ENCODE peak calls at places on chromosomes 6 and 20, in five cellular contexts. I is adipocyte; G is heart left ventricle; V is kidney; F is CD8-positive, alpha-beta T cell. J is an unnamed sample. For H3K9me3, the result is how much of the 10 kb centered on the place peaks cover.

GRCh38 chr6:90442366-90442765 is 144.5 kb downstream of the MAP3K7 start:
- DNase-seq in I (peak), G (no peak), V (no peak), F (no peak), J (no peak)

GRCh38 chr6:137707590-137708360 is 159.3 kb upstream of the TNFAIP3 start:
- DNase-seq in I (peak), G (peak), V (no peak), F (peak), J (no peak)

GRCh38 chr6:129894904-129895303 is 33.8 kb upstream of the TMEM244 start:
- DNase-seq in I (no peak), G (no peak), V (no peak), F (no peak), J (peak)

GRCh38 chr6:149335924-149336323 is 18.4 kb downstream of the TAB2 start:
- DNase-seq in I (peak), G (no peak), V (no peak), F (no peak), J (no peak)

GRCh38 chr6:65110031-65110430 is 597.0 kb downstream of the EYS start:
- DNase-seq in I (no peak), G (no peak), V (no peak), F (no peak), J (no peak)

GRCh38 chr6:46243754-46244153 is 73.0 kb upstream of the ENPP5 start:
- DNase-seq in I (no peak), G (no peak), V (no peak), F (no peak), J (no peak)

GRCh38 chr6:38310061-38310460 is 329.7 kb downstream of the BTBD9 start:
- DNase-seq in I (no peak), G (no peak), V (no peak), F (no peak), J (peak)

GRCh38 chr6:116971959-116972358 is 94.9 kb downstream of the RFX6 start:
- DNase-seq in I (peak), G (no peak), V (no peak), F (no peak), J (no peak)

GRCh38 chr20:8021541-8022269 is 2.1 kb upstream of the TMX4 start:
- DNase-seq in I (peak), G (no peak), V (no peak), F (no peak), J (no peak)

GRCh38 chr20:38673731-38674177 is 50.5 kb upstream of the SLC32A1 start:
- DNase-seq in I (peak), G (no peak), V (no peak), F (no peak), J (no peak)

DNA sequence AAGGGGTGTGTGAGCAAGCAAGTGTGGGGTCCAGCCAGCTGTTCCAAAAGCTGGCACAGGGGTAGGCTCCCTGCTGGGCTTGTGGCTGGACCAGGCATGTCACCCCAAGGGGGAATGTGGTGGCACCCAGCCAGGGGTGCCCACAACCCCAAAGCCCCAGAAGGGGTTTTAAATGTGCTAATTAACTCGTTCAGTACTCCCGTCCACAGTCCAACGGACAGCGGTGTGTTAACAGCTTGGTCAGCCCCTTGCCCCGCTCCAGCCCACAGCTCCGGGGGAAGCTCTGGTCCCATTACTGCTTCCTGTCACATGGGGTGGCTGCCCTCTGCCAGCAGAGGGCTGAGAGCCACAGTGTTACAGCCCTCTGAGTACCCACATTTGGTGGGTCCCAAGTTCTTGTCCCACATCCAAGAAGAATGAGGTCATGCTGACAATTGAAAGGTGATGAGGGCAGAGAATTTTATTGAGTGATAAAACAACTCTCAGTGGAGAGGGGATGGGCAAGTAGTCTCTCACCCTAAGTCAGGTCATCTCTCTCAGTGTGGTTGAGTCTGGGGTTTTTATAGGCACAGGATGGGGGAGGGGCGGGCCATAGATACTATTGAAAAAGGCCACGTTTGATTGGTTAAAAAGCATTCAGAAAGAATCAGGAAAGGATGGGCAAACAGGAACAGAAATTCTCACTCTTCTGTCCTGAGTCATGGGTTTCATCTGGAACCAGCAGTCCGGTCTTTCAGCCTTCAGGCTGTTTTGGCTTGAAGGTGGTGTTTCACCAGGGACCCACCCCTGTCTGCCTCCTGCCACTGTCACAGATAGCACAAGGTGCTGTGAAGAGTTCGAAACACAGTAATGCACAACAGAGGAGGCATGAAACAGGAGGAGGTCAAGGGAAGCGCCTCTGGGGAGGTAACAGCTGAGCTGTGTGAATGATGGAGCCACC is 238.5 kb downstream of the NFATC2 start:
- DNase-seq in I (no peak), G (no peak), V (no peak), F (no peak), J (no peak)
- H3K9me3 ChIP-seq in I (under half), G (under half), V (under half), F (under half), J (under half)

GRCh38 chr6:70152786-70153185 is 150.1 kb downstream of the COL9A1 start:
- DNase-seq in I (no peak), G (no peak), V (no peak), F (no peak), J (no peak)

GRCh38 chr6:70151616-70152015 is 151.3 kb downstream of the COL9A1 start:
- DNase-seq in I (no peak), G (no peak), V (no peak), F (no peak), J (no peak)

GRCh38 chr6:70150521-70150920 is 152.4 kb downstream of the COL9A1 start:
- DNase-seq in I (no peak), G (no peak), V (no peak), F (no peak), J (no peak)

GRCh38 chr6:70145178-70145577 is 157.7 kb downstream of the COL9A1 start:
- DNase-seq in I (no peak), G (no peak), V (no peak), F (no peak), J (no peak)

DNA sequence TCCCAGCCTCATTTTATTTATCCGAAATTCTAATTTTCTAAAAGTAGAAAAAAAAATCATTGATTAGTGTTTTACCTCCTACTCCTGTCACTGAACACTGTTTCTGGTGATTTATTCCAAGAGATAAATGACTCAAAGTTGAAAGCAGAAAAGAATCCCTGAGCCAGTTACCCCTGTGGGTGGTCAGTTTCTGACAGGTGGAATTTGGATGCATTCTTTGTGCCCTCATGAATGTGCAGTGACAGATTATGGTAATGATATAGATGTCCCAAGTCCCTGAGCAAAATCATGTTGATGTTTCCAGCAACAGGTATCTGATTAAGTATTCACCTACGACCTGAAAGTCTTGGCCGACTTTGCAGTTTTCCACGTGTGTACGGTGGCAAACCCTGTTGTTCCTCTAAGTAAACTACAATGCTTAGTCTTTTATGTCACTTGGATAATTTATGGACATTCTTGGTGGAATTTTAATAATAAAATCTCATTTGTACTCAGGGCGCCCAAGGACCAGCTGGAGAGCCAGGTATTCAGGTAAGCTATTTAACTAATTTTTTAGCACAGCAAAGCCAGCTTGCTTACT is 153.6 kb downstream of the COL9A1 start:
- DNase-seq in I (no peak), G (no peak), V (no peak), F (no peak), J (no peak)
- H3K9me3 ChIP-seq in I (under half), G (under half), V (under half), F (under half), J (under half)

GRCh38 chr20:56175884-56176283 is 72.6 kb upstream of the MC3R start:
- DNase-seq in I (no peak), G (no peak), V (no peak), F (no peak), J (no peak)

GRCh38 chr20:56178219-56178618 is 70.3 kb upstream of the MC3R start:
- DNase-seq in I (no peak), G (no peak), V (no peak), F (no peak), J (no peak)

GRCh38 chr20:56179051-56179450 is 69.5 kb upstream of the MC3R start:
- DNase-seq in I (no peak), G (no peak), V (no peak), F (no peak), J (no peak)

DNA sequence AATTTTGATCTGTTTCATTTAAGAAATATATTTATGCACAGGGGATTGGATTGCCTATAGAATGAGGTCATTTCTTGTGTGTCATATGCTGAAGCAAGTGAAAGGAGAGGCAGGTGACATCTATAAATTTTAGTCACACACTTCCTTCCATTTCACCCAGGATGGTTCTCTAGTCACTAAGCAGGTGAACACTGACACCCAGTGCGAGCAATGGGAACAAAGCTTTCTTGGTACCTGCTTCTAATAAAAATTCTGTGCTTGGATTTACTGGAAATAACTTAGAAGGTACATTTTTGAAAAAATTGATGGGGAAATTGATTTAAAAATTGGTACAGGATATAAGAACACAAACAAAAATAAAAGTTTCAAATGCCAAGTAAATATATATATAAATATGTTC is 66.9 kb upstream of the MC3R start:
- DNase-seq in I (no peak), G (no peak), V (no peak), F (no peak), J (no peak)
- H3K9me3 ChIP-seq in I (under half), G (under half), V (under half), F (under half), J (under half)

GRCh38 chr20:16011061-16011460 is 562.2 kb downstream of the KIF16B start:
- DNase-seq in I (no peak), G (no peak), V (no peak), F (no peak), J (no peak)
- H3K9me3 ChIP-seq in I (under half), G (under half), V (under half), F (under half), J (under half)

GRCh38 chr6:121460170-121460569 is 24.7 kb downstream of the GJA1 start:
- DNase-seq in I (no peak), G (no peak), V (no peak), F (no peak), J (no peak)
- H3K9me3 ChIP-seq in I (under half), G (under half), V (under half), F (under half), J (under half)

DNA sequence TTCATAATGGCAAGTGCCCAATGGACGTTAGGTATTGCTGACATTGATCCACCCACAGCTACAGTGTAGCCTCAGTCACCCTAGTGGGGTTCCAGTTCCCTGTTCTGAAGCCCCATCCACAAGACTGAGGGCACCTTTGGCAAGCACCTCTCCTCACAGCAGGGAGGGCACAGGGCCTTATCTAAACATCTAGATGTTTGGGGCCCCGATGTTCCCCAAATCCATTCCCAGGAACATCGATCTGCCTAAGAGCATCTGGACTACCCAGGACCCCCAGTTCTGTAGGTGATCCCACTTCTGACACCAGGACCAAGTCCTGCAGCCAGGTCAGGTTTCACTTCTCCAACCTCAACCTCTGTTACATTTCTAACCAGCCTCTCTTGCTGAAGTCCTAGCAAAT is 10.6 kb downstream of the APCDD1L start:
- DNase-seq in I (no peak), G (no peak), V (no peak), F (no peak), J (no peak)
- H3K9me3 ChIP-seq in I (under half), G (under half), V (under half), F (under half), J (under half)

GRCh38 chr20:16446246-16446645 is 127.0 kb downstream of the KIF16B start:
- DNase-seq in I (no peak), G (no peak), V (no peak), F (no peak), J (no peak)

GRCh38 chr20:16445482-16445881 is 127.8 kb downstream of the KIF16B start:
- DNase-seq in I (no peak), G (no peak), V (no peak), F (no peak), J (no peak)

GRCh38 chr20:16441526-16442164 is 131.6 kb downstream of the KIF16B start:
- DNase-seq in I (no peak), G (no peak), V (no peak), F (no peak), J (no peak)

GRCh38 chr20:16444056-16444777 is 129.0 kb downstream of the KIF16B start:
- DNase-seq in I (peak), G (no peak), V (no peak), F (no peak), J (no peak)
- H3K9me3 ChIP-seq in I (under half), G (under half), V (under half), F (under half), J (under half)

GRCh38 chr6:34535646-34536045 is 20.5 kb downstream of the SPDEF start:
- DNase-seq in I (no peak), G (no peak), V (peak), F (no peak), J (no peak)

GRCh38 chr6:34536251-34536958 is 19.7 kb downstream of the SPDEF start:
- DNase-seq in I (no peak), G (no peak), V (no peak), F (no peak), J (peak)

GRCh38 chr6:34535199-34535598 is 20.9 kb downstream of the SPDEF start:
- DNase-seq in I (no peak), G (no peak), V (peak), F (no peak), J (peak)

GRCh38 chr6:34534146-34534545 is 22.0 kb downstream of the SPDEF start:
- DNase-seq in I (no peak), G (no peak), V (peak), F (no peak), J (no peak)

DNA sequence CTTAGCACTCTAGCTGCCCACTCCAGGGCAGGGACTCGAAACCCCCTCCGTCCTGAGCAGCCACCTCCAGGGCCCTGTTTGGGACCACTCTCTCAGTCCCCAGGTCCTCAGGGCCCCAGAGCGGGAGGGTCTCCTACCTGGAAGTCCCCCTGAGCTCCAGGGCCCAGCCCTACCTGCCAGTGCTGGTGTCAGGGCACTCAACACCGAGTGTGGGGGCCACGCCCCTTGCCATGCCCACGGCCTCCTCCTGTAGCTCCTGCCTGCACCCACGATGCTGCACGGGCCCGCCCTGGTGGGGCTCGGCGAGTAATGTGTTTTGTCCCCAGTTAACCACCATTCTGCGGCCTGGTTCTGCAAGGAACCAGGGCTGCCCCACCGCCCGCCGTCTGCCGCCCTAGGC is 21.5 kb downstream of the SPDEF start:
- DNase-seq in I (no peak), G (no peak), V (peak), F (no peak), J (no peak)
- H3K9me3 ChIP-seq in I (under half), G (under half), V (under half), F (under half), J (under half)

GRCh38 chr6:136625293-136625692 is 75.1 kb upstream of the MAP7 start:
- DNase-seq in I (no peak), G (no peak), V (no peak), F (no peak), J (no peak)

GRCh38 chr6:136627191-136627590 is 77.0 kb upstream of the MAP7 start:
- DNase-seq in I (no peak), G (no peak), V (no peak), F (no peak), J (no peak)

GRCh38 chr6:136633355-136633754 is 83.1 kb upstream of the MAP7 start:
- DNase-seq in I (no peak), G (no peak), V (no peak), F (no peak), J (no peak)

DNA sequence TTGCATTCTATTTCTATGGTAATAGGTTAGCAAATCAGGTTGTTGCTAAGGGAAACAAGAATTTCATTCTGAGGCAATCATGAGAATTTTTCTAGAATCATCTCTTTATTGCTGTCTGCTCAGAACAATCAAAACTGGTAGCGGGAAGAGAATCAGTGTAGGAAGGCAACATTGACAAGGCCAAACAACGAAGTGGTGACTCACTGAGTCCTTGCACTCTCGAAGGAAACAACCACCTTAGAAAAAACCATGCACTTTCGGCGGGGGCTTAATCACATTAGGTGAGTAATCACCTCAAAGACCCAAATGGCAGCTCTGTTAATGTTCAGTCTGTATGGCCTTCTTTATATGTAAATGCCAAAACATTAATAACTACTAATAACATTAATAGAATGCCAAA is 78.8 kb upstream of the MAP7 start:
- DNase-seq in I (no peak), G (no peak), V (no peak), F (no peak), J (no peak)
- H3K9me3 ChIP-seq in I (under half), G (under half), V (under half), F (under half), J (under half)